ENCODE peak calls at places on chromosomes 13 and 19, in four cellular contexts. E, W, A and L are unnamed samples.

GRCh38 chr13:41960195-41960699 is 662 bp downstream of the VWA8 start:
- DNase-seq in E (no peak), W (peak; percentile 29), A (peak; percentile 35), L (peak; percentile 46)

GRCh38 chr13:34250151-34250550 is 432.2 kb downstream of the RFC3 start:
- DNase-seq in E (no peak), W (no peak), A (no peak), L (no peak)

GRCh38 chr19:13241321-13242104 is 91.3 kb downstream of the IER2 start:
- DNase-seq in E (no peak), W (no peak), A (peak; percentile 59), L (peak; percentile 78)

GRCh38 chr13:32553720-32554119 is 15.1 kb upstream of the N4BP2L2 start:
- DNase-seq in E (no peak), W (no peak), A (no peak), L (peak; percentile 47)

GRCh38 chr13:45786293-45786920 is 65.1 kb downstream of the SIAH3 start:
- DNase-seq in E (no peak), W (no peak), A (no peak), L (no peak)

GRCh38 chr19:38892841-38893240 is 6.6 kb downstream of the SIRT2 start:
- DNase-seq in E (no peak), W (no peak), A (peak; percentile 42), L (no peak)

GRCh38 chr19:8259922-8260247 is 48.3 kb downstream of the CD320 start:
- DNase-seq in E (no peak), W (no peak), A (no peak), L (no peak)

GRCh38 chr13:107057028-107057427 is 489.1 kb upstream of the ARGLU1 start:
- DNase-seq in E (no peak), W (no peak), A (no peak), L (no peak)

GRCh38 chr13:111902726-111903125 is 164.2 kb upstream of the SOX1 start:
- DNase-seq in E (no peak), W (no peak), A (no peak), L (no peak)

GRCh38 chr13:33172911-33173310 is 112.6 kb downstream of the STARD13 start:
- DNase-seq in E (no peak), W (no peak), A (no peak), L (no peak)

GRCh38 chr19:34639491-34640085 is 37.4 kb downstream of the SCGB2B2 start:
- DNase-seq in E (peak; percentile 53), W (peak; percentile 72), A (peak; percentile 92), L (peak; percentile 93)

GRCh38 chr19:23917856-23918255 is 3.2 kb downstream of the ZNF726 start:
- DNase-seq in E (no peak), W (no peak), A (no peak), L (no peak)

GRCh38 chr19:43464089-43464775 is 1.2 kb downstream of the LYPD3 start:
- DNase-seq in E (no peak), W (no peak), A (no peak), L (peak; percentile 47)

GRCh38 chr19:42284641-42285341 is 15.7 kb downstream of the CIC start:
- DNase-seq in E (no peak), W (no peak), A (peak; percentile 39), L (peak; percentile 69)

GRCh38 chr13:99990045-99990977 is 8.7 kb downstream of the ZIC2 start:
- DNase-seq in E (no peak), W (no peak), A (peak; percentile 63), L (no peak)

GRCh38 chr19:52722062-52723005 is 12.5 kb downstream of the ZNF611 start:
- DNase-seq in E (no peak), W (peak; percentile 93), A (no peak), L (no peak)

GRCh38 chr13:75666646-75667351 is 30.7 kb downstream of the LMO7 start:
- DNase-seq in E (no peak), W (peak; percentile 79), A (peak; percentile 49), L (no peak)

DNA sequence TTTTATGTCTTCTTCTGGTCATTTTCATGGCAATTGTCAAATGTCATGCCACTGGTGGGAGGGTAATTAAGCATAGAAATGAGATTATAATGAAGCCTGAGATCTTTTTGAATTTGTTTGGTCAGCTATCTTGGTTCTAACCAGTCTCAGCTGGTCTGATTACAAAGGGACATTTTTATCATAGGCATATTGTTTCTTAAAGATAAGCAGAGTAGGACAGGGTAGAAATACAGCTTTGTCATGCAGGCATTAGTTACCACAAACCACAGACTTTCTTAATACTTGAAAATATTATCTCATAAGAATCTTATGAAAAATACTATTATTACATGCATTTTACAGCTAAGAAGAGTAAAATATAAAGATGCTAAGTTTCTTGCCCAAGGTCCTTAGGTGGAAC is 1761.5 kb downstream of the PCDH9 start:
- DNase-seq in E (no peak), W (peak; percentile 46), A (no peak), L (no peak)
- H2AFZ ChIP-seq in E (no peak overlapping the region), W (no peak overlapping the region), A (no peak overlapping the region), L (no peak overlapping the region)

DNA sequence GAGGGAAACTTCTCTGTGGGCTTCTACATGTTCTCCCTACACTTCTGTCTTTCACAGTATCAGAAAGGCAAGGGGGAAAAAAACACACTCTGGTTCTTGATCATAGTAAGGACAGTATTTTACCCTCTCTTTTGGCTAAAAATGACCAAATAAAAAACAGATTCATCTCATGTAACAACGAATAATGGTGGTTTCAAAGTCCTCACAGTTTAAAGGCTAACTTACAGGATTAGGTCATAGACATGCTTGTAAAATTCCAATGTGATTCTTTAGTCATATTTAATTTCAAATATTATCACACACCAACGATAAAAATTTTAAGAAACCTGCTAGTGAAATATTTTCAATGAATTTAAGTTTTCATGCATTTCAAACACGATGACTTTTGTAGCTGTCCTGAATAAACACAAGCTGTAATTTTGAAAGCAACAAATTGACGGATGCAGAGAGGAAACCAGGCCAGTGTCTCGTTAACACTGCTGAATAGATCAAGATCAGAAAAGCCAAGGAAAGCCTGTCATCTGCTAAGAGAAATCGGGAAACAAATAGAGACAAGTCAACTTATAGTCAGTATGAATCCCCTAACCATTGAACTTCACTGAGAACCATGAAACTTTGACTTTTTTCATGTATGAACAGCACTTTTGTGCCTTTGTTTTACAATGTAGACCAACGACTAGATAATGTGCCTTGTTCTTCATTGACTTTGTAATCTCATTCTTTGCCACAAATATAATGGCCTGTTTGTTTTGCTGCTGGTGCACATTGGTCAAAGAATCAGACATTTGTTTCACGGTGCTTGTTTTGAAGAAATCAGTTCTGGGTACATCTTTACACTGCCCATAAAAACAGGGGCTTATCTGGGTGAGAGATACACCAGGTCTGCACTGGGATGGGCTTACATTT is 22.0 kb downstream of the MBNL2 start:
- DNase-seq in E (no peak), W (no peak), A (no peak), L (no peak)
- H3K27ac ChIP-seq in E (no peak overlapping the region), W (no peak overlapping the region), A (no peak overlapping the region), L (no peak overlapping the region)

GRCh38 chr13:39503048-39503447 is 99.9 kb downstream of the LHFPL6 start:
- DNase-seq in E (no peak), W (no peak), A (peak; percentile 60), L (no peak)

GRCh38 chr13:39496487-39496998 is 106.5 kb downstream of the LHFPL6 start:
- DNase-seq in E (no peak), W (no peak), A (no peak), L (no peak)

GRCh38 chr13:39501711-39502324 is 101.2 kb downstream of the LHFPL6 start:
- DNase-seq in E (no peak), W (no peak), A (no peak), L (no peak)

GRCh38 chr13:39499580-39499979 is 103.4 kb downstream of the LHFPL6 start:
- DNase-seq in E (no peak), W (no peak), A (no peak), L (no peak)

DNA sequence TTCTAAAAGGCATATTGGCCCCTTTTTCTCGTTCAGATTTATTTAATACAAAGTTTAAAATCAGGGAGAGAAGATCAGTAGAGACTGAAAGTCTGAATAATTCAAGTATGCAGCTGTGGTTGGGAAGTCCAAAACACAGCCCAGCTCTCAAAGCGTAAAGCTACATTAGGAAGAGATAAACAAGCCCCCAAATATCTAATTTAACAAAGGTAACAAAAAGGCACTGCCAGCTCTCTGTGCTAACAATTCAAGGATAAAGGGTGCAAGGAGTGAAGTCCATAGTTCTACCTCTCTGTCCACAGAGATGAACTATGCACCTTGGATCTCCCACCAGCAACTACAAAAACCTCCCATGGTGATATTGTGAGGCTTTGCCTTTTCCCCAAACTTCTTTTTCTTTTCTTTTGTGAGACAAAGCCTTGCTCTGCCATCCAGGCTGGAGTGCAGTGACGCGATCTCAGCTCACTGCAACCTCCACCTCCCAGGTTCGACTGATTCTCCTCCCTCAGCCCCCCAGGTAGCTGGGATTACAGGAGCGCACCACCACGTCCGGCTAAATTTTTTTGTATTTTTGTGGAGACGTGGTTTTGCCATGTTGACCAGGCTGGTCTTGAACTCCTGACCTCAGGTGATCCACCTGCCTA is 104.4 kb downstream of the LHFPL6 start:
- DNase-seq in E (no peak), W (no peak), A (peak; percentile 58), L (no peak)
- H3K4me1 ChIP-seq in E (no peaks in the 10 kb centered on the region), W (peaks cover 3% of the 10 kb centered on the region), A (peaks cover 55% of the 10 kb centered on the region), L (no peaks in the 10 kb centered on the region)

GRCh38 chr19:17335575-17335974 is 920 bp upstream of the ANO8 start:
- DNase-seq in E (no peak), W (no peak), A (no peak), L (no peak)

GRCh38 chr19:17338440-17339078 is 1.2 kb downstream of the GTPBP3 start:
- DNase-seq in E (no peak), W (no peak), A (no peak), L (no peak)

GRCh38 chr19:17337675-17338439 is 504 bp downstream of the GTPBP3 start:
- DNase-seq in E (no peak), W (no peak), A (peak; percentile 70), L (peak; percentile 81)

GRCh38 chr19:17339088-17339741 is 1.9 kb downstream of the GTPBP3 start:
- DNase-seq in E (no peak), W (no peak), A (peak; percentile 74), L (peak; percentile 79)

DNA sequence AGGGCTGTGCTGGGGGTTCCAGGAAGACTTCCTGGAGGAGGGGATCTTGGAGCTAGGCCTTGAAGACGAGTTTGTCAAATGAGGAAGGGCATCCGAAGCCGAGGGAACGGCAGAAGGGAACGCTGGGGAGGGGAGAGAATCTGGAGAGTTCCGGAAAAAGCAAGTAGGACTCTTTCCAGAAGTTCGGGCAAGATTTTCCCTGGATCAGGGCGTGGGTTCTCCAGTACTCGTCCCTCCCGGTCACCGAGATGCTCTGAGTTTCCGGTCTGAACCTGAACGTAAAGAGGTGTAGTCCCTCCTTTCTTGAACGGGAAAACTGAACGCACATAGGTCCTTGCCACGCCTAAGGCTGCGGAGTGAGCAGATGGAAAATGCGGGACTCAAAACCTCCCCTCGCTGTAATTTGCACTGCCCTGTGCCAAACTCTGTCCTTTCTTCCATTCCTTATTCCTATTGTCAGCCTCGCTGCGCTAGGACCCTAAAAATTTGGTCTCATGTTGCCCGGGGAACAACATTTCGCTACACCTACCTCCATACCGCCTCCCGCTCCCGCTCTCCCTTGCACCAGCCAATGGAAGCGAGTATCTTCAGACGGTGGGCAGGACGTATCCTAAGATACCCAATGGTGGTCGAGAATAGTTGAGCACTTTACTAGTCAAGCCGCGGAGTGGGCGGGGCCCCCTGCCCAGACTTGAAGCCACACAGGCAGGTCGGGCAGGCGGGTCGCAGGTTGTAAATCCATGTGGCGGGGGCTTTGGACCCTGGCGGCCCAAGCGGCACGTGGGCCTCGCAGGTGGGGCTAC is at the start of gene GTPBP3:
- DNase-seq in E (peak; percentile 99), W (peak; percentile 98), A (peak; percentile 100), L (peak; percentile 99)
- H2AFZ ChIP-seq in E (peak within 1 kb of the TSS; percentile 92), W (peak within 1 kb of the TSS; percentile 95), A (peak within 1 kb of the TSS; percentile 64), L (peak within 1 kb of the TSS; percentile 98)